ENCODE peak calls at places on chromosomes 16 and 17, in ten cellular contexts. L is HCT116, W is IMR-90, G is lower leg skin, Q is right lobe of liver, D is uterus, B is Peyer's patch, T is prostate gland, I is heart left ventricle, N is adrenal gland. X is an unnamed sample.

GRCh38 chr17:49964539-49965521 is 4.2 kb upstream of the DLX4 start:
- DNase-seq in L (no peak), W (no peak), G (no peak), Q (no peak), D (no peak), B (no peak), T (no peak), I (no peak), N (no peak), X (no peak)

GRCh38 chr16:79601092-79601977 is 798 bp upstream of the MAF start:
- DNase-seq in L (no peak), W (no peak), G (peak; percentile 92), Q (peak; percentile 80), D (peak; percentile 62), B (peak; percentile 84), T (peak; percentile 48), I (peak; percentile 67), N (peak; percentile 72), X (peak; percentile 72)

GRCh38 chr16:50657251-50657650 is 23.9 kb downstream of the SNX20 start:
- DNase-seq in L (no peak), W (no peak), G (no peak), Q (no peak), D (no peak), B (no peak), T (no peak), I (no peak), N (no peak), X (no peak)

GRCh38 chr17:39114744-39115534 is 36.5 kb downstream of the PLXDC1 start:
- DNase-seq in L (no peak), W (peak; percentile 62), G (no peak), Q (no peak), D (peak; percentile 41), B (no peak), T (no peak), I (no peak), N (no peak), X (no peak)

GRCh38 chr16:19138601-19139000 is 24.8 kb downstream of the ITPRIPL2 start:
- DNase-seq in L (no peak), W (peak; percentile 89), G (peak; percentile 96), Q (peak; percentile 61), D (peak; percentile 79), B (no peak), T (peak; percentile 96), I (peak; percentile 85), N (peak; percentile 73), X (peak; percentile 45)

GRCh38 chr17:61467416-61468262 is 15.4 kb downstream of the TBX4 start:
- DNase-seq in L (peak; percentile 59), W (peak; percentile 52), G (peak; percentile 70), Q (no peak), D (no peak), B (peak; percentile 30), T (no peak), I (no peak), N (peak; percentile 25), X (peak; percentile 38)

GRCh38 chr16:50528820-50529219 is 19.4 kb upstream of the NKD1 start:
- DNase-seq in L (no peak), W (no peak), G (peak; percentile 29), Q (no peak), D (no peak), B (no peak), T (no peak), I (no peak), N (no peak), X (no peak)

GRCh38 chr17:70552230-70552981 is 383.1 kb downstream of the KCNJ2 start:
- DNase-seq in L (peak; percentile 29), W (peak; percentile 49), G (no peak), Q (no peak), D (no peak), B (no peak), T (peak; percentile 10), I (no peak), N (no peak), X (no peak)

GRCh38 chr16:85980686-85981085 is 81.7 kb downstream of the IRF8 start:
- DNase-seq in L (no peak), W (no peak), G (no peak), Q (no peak), D (no peak), B (no peak), T (no peak), I (no peak), N (no peak), X (no peak)

GRCh38 chr17:72946126-72946525 is 146.4 kb downstream of the SLC39A11 start:
- DNase-seq in L (no peak), W (no peak), G (no peak), Q (no peak), D (no peak), B (no peak), T (no peak), I (no peak), N (no peak), X (no peak)

GRCh38 chr17:65855675-65856074 is 294.2 kb upstream of the AXIN2 start:
- DNase-seq in L (no peak), W (no peak), G (no peak), Q (no peak), D (no peak), B (no peak), T (no peak), I (no peak), N (no peak), X (no peak)

GRCh38 chr17:57464191-57464864 is 208.0 kb downstream of the MSI2 start:
- DNase-seq in L (no peak), W (no peak), G (no peak), Q (no peak), D (no peak), B (no peak), T (no peak), I (peak; percentile 78), N (no peak), X (no peak)

GRCh38 chr17:57459286-57459915 is 203.1 kb downstream of the MSI2 start:
- DNase-seq in L (peak; percentile 78), W (peak; percentile 82), G (no peak), Q (peak; percentile 39), D (no peak), B (no peak), T (no peak), I (no peak), N (no peak), X (no peak)

GRCh38 chr17:57461082-57461481 is 204.8 kb downstream of the MSI2 start:
- DNase-seq in L (no peak), W (peak; percentile 52), G (no peak), Q (no peak), D (no peak), B (no peak), T (no peak), I (no peak), N (peak; percentile 86), X (no peak)

GRCh38 chr17:57463103-57463885 is 207.0 kb downstream of the MSI2 start:
- DNase-seq in L (no peak), W (peak; percentile 95), G (no peak), Q (no peak), D (no peak), B (no peak), T (no peak), I (no peak), N (no peak), X (no peak)

GRCh38 chr17:57462007-57462579 is 205.8 kb downstream of the MSI2 start:
- DNase-seq in L (no peak), W (no peak), G (no peak), Q (no peak), D (no peak), B (no peak), T (no peak), I (no peak), N (no peak), X (no peak)
- TF ChIP-seq POLR2A in L (no peak), W (peak; percentile 11), G (no peak), Q (no peak), D (no peak), B (no peak), T (no peak), I (no peak), N (no peak), X (no peak)

DNA sequence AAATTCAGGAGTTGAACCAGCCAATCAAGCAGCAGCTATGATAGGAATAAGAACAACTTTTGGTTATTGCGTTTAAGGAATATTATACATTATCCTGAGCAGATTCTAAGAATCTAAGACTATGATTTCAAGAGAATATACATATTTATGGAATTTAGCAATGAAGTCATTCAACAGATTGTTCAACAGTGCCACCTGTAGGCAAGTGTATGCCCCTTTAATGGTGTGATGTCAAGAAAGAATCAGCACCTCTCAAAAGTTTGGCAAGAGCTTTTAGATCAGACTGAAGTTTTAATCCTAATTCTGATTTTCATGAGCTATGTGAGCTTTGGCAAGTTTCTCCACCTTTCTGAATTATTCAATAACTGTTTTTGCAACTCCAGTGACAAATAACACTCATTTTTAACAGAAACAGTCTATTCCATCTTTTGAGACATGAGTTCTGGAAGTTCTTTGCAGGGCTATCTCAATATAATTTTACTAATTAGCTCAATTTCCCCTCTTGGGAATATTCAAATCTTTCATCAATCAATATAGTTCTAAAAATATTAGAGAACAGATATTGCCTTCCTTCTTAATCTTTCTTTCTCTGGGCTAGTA is 474.3 kb upstream of the TOM1L1 start:
- DNase-seq in L (no peak), W (no peak), G (no peak), Q (no peak), D (no peak), B (no peak), T (no peak), I (no peak), N (no peak), X (no peak)
- TF ChIP-seq CTCF in L (peak; percentile 45), W (no peak), G (no peak), Q (peak; percentile 58), D (no peak), B (no peak), T (peak; percentile 31), I (no peak), N (peak; percentile 18), X (no peak)

DNA sequence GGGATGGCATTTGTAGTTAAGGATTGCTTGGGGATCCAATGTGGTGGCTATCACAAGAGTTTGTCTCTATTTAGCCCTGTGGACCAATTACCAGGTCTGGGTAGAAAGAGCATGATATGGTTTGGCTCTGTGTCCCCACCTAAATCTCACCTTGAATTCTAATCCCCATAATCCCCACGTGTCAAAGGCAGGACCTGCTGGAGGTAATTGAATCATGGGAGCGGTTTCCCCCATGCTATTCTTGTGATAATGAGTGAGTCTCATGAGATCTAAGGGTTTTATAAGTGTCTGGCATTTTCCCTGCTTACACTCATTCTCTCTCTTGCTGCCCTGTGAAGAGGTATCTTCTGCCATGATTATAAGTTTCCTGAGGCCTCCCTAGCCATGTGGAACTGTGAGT is 86.4 kb upstream of the HS3ST4 start:
- DNase-seq in L (no peak), W (no peak), G (no peak), Q (no peak), D (no peak), B (no peak), T (no peak), I (no peak), N (no peak), X (no peak)
- H3K4me3 ChIP-seq in L (no peak overlapping the region), W (no peak overlapping the region), G (no peak overlapping the region), Q (no peak overlapping the region), D (no peak overlapping the region), B (no peak overlapping the region), T (no peak overlapping the region), I (no peak overlapping the region), N (no peak overlapping the region), X (no peak overlapping the region)

GRCh38 chr17:5191541-5192417 is at the start of gene ZNF594:
- DNase-seq in L (peak; percentile 93), W (peak; percentile 94), G (peak; percentile 99), Q (peak; percentile 97), D (peak; percentile 93), B (peak; percentile 95), T (peak; percentile 94), I (peak; percentile 98), N (peak; percentile 98), X (peak; percentile 97)
- TF ChIP-seq POLR2A in L (no peak), W (peak; percentile 87), G (no peak), Q (peak; percentile 64), D (peak; percentile 64), B (peak; percentile 64), T (peak; percentile 57), I (peak; percentile 73), N (peak; percentile 49), X (no peak)